ENCODE peak calls at places on chromosomes 13 and 19, in five cellular contexts. R, Y, I, A and B are unnamed samples.

GRCh38 chr13:33610471-33611015 is 207.4 kb upstream of the RFC3 start:
- DNase-seq in R (peak; percentile 51), A (no peak), I (peak; percentile 47), Y (no peak), B (no peak)

GRCh38 chr13:70623260-70623659 is 515.0 kb upstream of the KLHL1 start:
- DNase-seq in A (no peak), R (no peak), Y (no peak), I (peak; percentile 14), B (no peak)

GRCh38 chr13:41848435-41849255 is 112.3 kb downstream of the VWA8 start:
- DNase-seq in A (no peak), I (peak; percentile 68), R (no peak), Y (peak; percentile 53), B (peak; percentile 33)

GRCh38 chr13:27573265-27573664 is 47.1 kb downstream of the LNX2 start:
- DNase-seq in Y (no peak), A (no peak), R (no peak), I (peak; percentile 52), B (no peak)

GRCh38 chr13:24564881-24565280 is 52.3 kb upstream of the PARP4 start:
- DNase-seq in Y (no peak), I (no peak), A (no peak), R (no peak), B (no peak)

GRCh38 chr13:70054572-70054971 is 53.1 kb upstream of the ATXN8OS start:
- DNase-seq in R (no peak), I (no peak), A (no peak), Y (no peak), B (no peak)

GRCh38 chr13:112097770-112098169 is 30.8 kb downstream of the SOX1 start:
- DNase-seq in Y (no peak), R (no peak), A (no peak), I (no peak), B (no peak)

GRCh38 chr19:34475026-34475974 is 6.3 kb upstream of the WTIP start:
- DNase-seq in R (no peak), I (peak; percentile 81), Y (peak; percentile 68), A (no peak), B (peak; percentile 55)

GRCh38 chr13:40187324-40187795 is 479.1 kb downstream of the FOXO1 start:
- DNase-seq in R (peak; percentile 50), A (no peak), Y (no peak), I (no peak), B (no peak)

GRCh38 chr13:29901714-29902631 is 51.6 kb upstream of the UBL3 start:
- DNase-seq in I (peak; percentile 95), R (peak; percentile 27), A (no peak), Y (peak; percentile 96), B (peak; percentile 68)

GRCh38 chr13:30690282-30691188 is 44.8 kb upstream of the ALOX5AP start:
- DNase-seq in Y (peak; percentile 98), A (no peak), I (peak; percentile 94), R (no peak), B (peak; percentile 93)

GRCh38 chr19:45815501-45816216 is 551 bp upstream of the RSPH6A start:
- DNase-seq in R (no peak), I (no peak), A (no peak), Y (no peak), B (no peak)

GRCh38 chr19:30253581-30253996 is 118.6 kb upstream of the ZNF536 start:
- DNase-seq in R (no peak), A (no peak), Y (peak; percentile 1), I (no peak), B (no peak)

GRCh38 chr13:31797154-31797775 is 57.9 kb downstream of the RXFP2 start:
- DNase-seq in Y (no peak), A (no peak), I (peak; percentile 57), R (no peak), B (peak; percentile 23)